ENCODE peak calls at places on chromosomes 4 and X, in four cellular contexts. O, V, U and R are unnamed samples.

GRCh38 chr4:153488719-153489384 is 22.7 kb downstream of the TMEM131L start:
- DNase-seq in U (peak), V (peak), O (no peak), R (no peak)

GRCh38 chrX:81110286-81110685 is 91.4 kb downstream of the HMGN5 start:
- DNase-seq in U (no peak), O (no peak), V (no peak), R (no peak)

GRCh38 chrX:155055494-155055893 is 15.4 kb downstream of the CMC4 start:
- DNase-seq in U (no peak), V (no peak), O (no peak), R (no peak)

GRCh38 chrX:30971761-30972603 is 82.9 kb upstream of the TAB3 start:
- DNase-seq in O (peak), U (no peak), V (peak), R (peak)

GRCh38 chrX:81280148-81280547 is 78.2 kb downstream of the SH3BGRL start:
- DNase-seq in O (no peak), V (peak), U (no peak), R (no peak)

GRCh38 chr4:72468904-72469502 is 100.0 kb downstream of the ADAMTS3 start:
- DNase-seq in V (no peak), O (no peak), U (no peak), R (peak)

GRCh38 chrX:150984164-150984824 is 1.2 kb downstream of the HMGB3 start:
- DNase-seq in V (no peak), O (peak), U (no peak), R (no peak)

GRCh38 chr4:6480532-6481088 is 8.2 kb upstream of the PPP2R2C start:
- DNase-seq in U (no peak), O (no peak), V (no peak), R (no peak)

GRCh38 chr4:28225005-28225404 is 1364.4 kb downstream of the STIM2 start:
- DNase-seq in U (no peak), V (peak), O (no peak), R (no peak)

GRCh38 chr4:148094149-148094548 is 348.1 kb downstream of the NR3C2 start:
- DNase-seq in O (no peak), U (no peak), V (no peak), R (no peak)

GRCh38 chr4:109214622-109215350 is 87.7 kb downstream of the COL25A1 start:
- DNase-seq in U (no peak), O (no peak), V (no peak), R (no peak)

GRCh38 chr4:39698424-39699009 is 581 bp downstream of the UBE2K start:
- DNase-seq in O (peak), V (peak), U (no peak), R (peak)

GRCh38 chrX:781216-782211 is 150.9 kb downstream of the SHOX start:
- DNase-seq in V (no peak), U (no peak), O (no peak), R (no peak)

GRCh38 chr4:57064811-57065711 is 45.1 kb downstream of the IGFBP7 start:
- DNase-seq in V (no peak), U (no peak), O (no peak), R (no peak)

GRCh38 chr4:183987529-183987946 is 82.4 kb downstream of the STOX2 start:
- DNase-seq in V (peak), U (no peak), O (no peak), R (no peak)

GRCh38 chr4:11252149-11252548 is 176.5 kb downstream of the HS3ST1 start:
- DNase-seq in U (no peak), V (no peak), O (no peak), R (no peak)

GRCh38 chr4:8645753-8646124 is 53.2 kb downstream of the CPZ start:
- DNase-seq in U (no peak), O (no peak), V (no peak), R (no peak)

GRCh38 chr4:93184093-93184492 is 644.5 kb upstream of the ATOH1 start:
- DNase-seq in V (no peak), O (no peak), U (no peak), R (no peak)
- TF ChIP-seq ESRRA in V (no peak), O (no peak), U (no peak), R (no peak)

GRCh38 chrX:44247468-44247867 is 96.0 kb downstream of the EFHC2 start:
- DNase-seq in O (no peak), U (no peak), V (no peak), R (no peak)

GRCh38 chrX:44245730-44246129 is 97.7 kb downstream of the EFHC2 start:
- DNase-seq in O (no peak), V (no peak), U (no peak), R (no peak)

GRCh38 chrX:44246826-44247225 is 96.6 kb downstream of the EFHC2 start:
- DNase-seq in O (no peak), V (no peak), U (no peak), R (no peak)

GRCh38 chrX:44241551-44241950 is 101.9 kb downstream of the EFHC2 start:
- DNase-seq in V (no peak), U (no peak), O (no peak), R (no peak)

DNA sequence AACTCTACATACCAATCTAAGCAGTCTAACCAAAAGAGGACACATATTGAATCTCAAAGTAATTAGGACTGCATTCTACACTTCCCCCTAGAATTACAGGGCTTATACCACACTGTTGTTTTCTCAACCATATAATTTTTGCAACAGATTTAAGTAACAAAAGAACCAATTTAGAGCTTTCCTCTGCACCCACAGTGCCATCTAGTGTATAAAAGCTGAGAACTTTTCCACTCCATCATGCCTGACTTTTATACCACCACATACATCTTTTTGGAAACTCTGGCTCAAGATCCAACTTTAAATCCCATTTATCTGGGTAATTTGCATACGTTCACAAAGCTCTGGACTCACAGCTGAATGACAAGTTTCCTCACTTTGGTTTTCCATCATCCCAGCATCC is 99.5 kb downstream of the EFHC2 start:
- DNase-seq in O (no peak), U (no peak), V (no peak), R (no peak)
- TF ChIP-seq SP1 in O (no peak), U (no peak), V (no peak), R (no peak)

DNA sequence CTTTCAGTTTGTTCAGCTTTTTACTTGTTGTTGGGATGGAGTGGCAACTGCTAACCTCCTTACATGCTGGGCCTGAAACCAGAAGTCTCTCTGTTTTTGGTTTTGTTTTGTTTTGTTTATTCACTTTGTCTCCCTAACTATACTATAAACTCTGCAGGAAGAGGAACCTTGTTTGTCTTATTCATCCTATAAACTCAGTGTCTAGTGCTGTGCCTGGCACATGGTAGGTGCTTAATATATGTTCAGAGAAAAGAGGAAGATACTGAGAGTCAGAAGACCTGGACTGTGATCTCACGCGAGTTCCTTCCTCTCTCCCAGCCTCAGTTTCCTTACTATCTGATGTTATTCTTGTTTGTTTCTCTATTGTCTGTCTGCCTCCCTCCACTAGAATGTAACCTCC is 71.3 kb downstream of the PRPS1 start:
- DNase-seq in V (no peak), U (no peak), O (no peak), R (no peak)
- TF ChIP-seq ESRRA in V (no peak), U (no peak), O (no peak), R (no peak)

GRCh38 chr4:40910706-40911105 is 161.0 kb downstream of the NSUN7 start:
- DNase-seq in U (no peak), O (no peak), V (no peak), R (no peak)
- TF ChIP-seq SP1 in U (no peak), O (no peak), V (no peak), R (no peak)